ENCODE peak calls at places on chromosomes 1 and 21, in six cellular contexts. R is HCT116, C is HepG2, H is K562, N is neural progenitor cell, J is hepatocyte. D is an unnamed sample.
A peak's percentile ranks its signal among the peaks of the same experiment; 100 is the strongest.

GRCh38 chr1:160432371-160432786 is 32.0 kb downstream of the VANGL2 start:
- DNase-seq in R (no peak), C (no peak), H (no peak), N (no peak), J (no peak), D (no peak)

GRCh38 chr1:46187106-46187869 is 10.9 kb downstream of the POMGNT1 start:
- DNase-seq in R (no peak), C (no peak), H (no peak), N (no peak), J (peak; percentile 47), D (no peak)

GRCh38 chr1:52814465-52814864 is 28.1 kb upstream of the ZYG11A start:
- DNase-seq in R (peak; percentile 8), C (peak; percentile 65), H (no peak), N (no peak), J (peak; percentile 6), D (peak; percentile 15)

GRCh38 chr1:99919221-99919620 is 50.6 kb upstream of the SLC35A3 start:
- DNase-seq in R (no peak), C (no peak), H (no peak), N (no peak), J (no peak), D (no peak)

GRCh38 chr1:184792450-184792969 is 37.9 kb upstream of the EDEM3 start:
- DNase-seq in R (peak; percentile 75), C (peak; percentile 75), H (no peak), N (no peak), J (peak; percentile 57), D (peak; percentile 63)

GRCh38 chr1:1359668-1360468 is 1.5 kb upstream of the MXRA8 start:
- DNase-seq in R (no peak), C (peak; percentile 50), H (no peak), N (no peak), J (peak; percentile 61), D (no peak)

GRCh38 chr1:26820784-26821269 is 5.7 kb upstream of the ZDHHC18 start:
- DNase-seq in R (no peak), C (peak; percentile 52), H (peak; percentile 44), N (no peak), J (no peak), D (no peak)

GRCh38 chr1:113226118-113226517 is 153.1 kb downstream of the LRIG2 start:
- DNase-seq in R (no peak), C (no peak), H (no peak), N (peak; percentile 25), J (no peak), D (no peak)

GRCh38 chr21:43609501-43610340 is 49.6 kb downstream of the HSF2BP start:
- DNase-seq in R (no peak), C (peak; percentile 89), H (no peak), N (no peak), J (peak; percentile 68), D (no peak)

GRCh38 chr1:24702511-24703293 is 42.5 kb upstream of the CLIC4 start:
- DNase-seq in R (no peak), C (peak; percentile 38), H (no peak), N (peak; percentile 9), J (peak; percentile 53), D (peak; percentile 64)

GRCh38 chr1:204407314-204407971 is 4.2 kb downstream of the PPP1R15B start:
- DNase-seq in R (no peak), C (no peak), H (no peak), N (no peak), J (no peak), D (no peak)

GRCh38 chr1:206909167-206909882 is 12.1 kb downstream of the IL24 start:
- DNase-seq in R (no peak), C (no peak), H (peak; percentile 49), N (peak; percentile 71), J (peak; percentile 80), D (no peak)

GRCh38 chr1:232463226-232463625 is 166.7 kb downstream of the SIPA1L2 start:
- DNase-seq in R (no peak), C (no peak), H (no peak), N (no peak), J (no peak), D (no peak)

GRCh38 chr1:41485605-41486004 is 1.1 kb upstream of the EDN2 start:
- DNase-seq in R (no peak), C (no peak), H (peak; percentile 54), N (no peak), J (peak; percentile 68), D (no peak)

GRCh38 chr1:90579212-90579802 is 137.8 kb downstream of the BARHL2 start:
- DNase-seq in R (peak; percentile 43), C (peak; percentile 18), H (peak; percentile 61), N (peak; percentile 59), J (peak; percentile 53), D (no peak)

GRCh38 chr1:197770243-197770642 is 5.0 kb downstream of the DENND1B start:
- DNase-seq in R (no peak), C (no peak), H (no peak), N (no peak), J (no peak), D (no peak)

GRCh38 chr1:244833734-244834595 is 1.5 kb upstream of the COX20 start:
- DNase-seq in R (peak; percentile 80), C (peak; percentile 98), H (peak; percentile 64), N (peak; percentile 65), J (peak; percentile 70), D (no peak)

GRCh38 chr1:165828103-165828558 is 717 bp downstream of the UCK2 start:
- DNase-seq in R (no peak), C (peak; percentile 21), H (peak; percentile 82), N (peak; percentile 65), J (peak; percentile 65), D (no peak)

GRCh38 chr1:17196496-17197180 is 8.3 kb upstream of the PADI1 start:
- DNase-seq in R (no peak), C (no peak), H (no peak), N (no peak), J (no peak), D (no peak)

GRCh38 chr1:22245716-22246115 is 102.8 kb upstream of the WNT4 start:
- DNase-seq in R (no peak), C (no peak), H (no peak), N (peak; percentile 81), J (no peak), D (no peak)

GRCh38 chr1:218517507-218517906 is 172.4 kb downstream of the TGFB2 start:
- DNase-seq in R (no peak), C (no peak), H (no peak), N (no peak), J (no peak), D (no peak)

GRCh38 chr1:1573843-1574720 is 581 bp downstream of the SSU72 start:
- DNase-seq in R (no peak), C (peak; percentile 57), H (peak; percentile 87), N (peak; percentile 91), J (peak; percentile 81), D (no peak)

GRCh38 chr1:27569088-27569459 is 34.9 kb downstream of the AHDC1 start:
- DNase-seq in R (no peak), C (no peak), H (no peak), N (peak; percentile 44), J (no peak), D (no peak)

GRCh38 chr1:106831511-106831910 is 225.0 kb upstream of the PRMT6 start:
- DNase-seq in R (no peak), C (no peak), H (no peak), N (no peak), J (no peak), D (no peak)

GRCh38 chr1:226223157-226223785 is at the start of gene MIXL1:
- DNase-seq in R (no peak), C (peak; percentile 89), H (no peak), N (peak; percentile 37), J (peak; percentile 22), D (no peak)
- H2AFZ ChIP-seq in R (no peak within 1 kb of the TSS), C (no peak within 1 kb of the TSS), H (peak within 1 kb of the TSS; percentile 49), N (peak within 1 kb of the TSS; percentile 99), J (peak within 1 kb of the TSS; percentile 86), D (peak within 1 kb of the TSS; percentile 27)

GRCh38 chr1:11285883-11286734 is 13.1 kb downstream of the UBIAD1 start:
- DNase-seq in R (no peak), C (no peak), H (no peak), N (peak; percentile 23), J (no peak), D (no peak)

GRCh38 chr1:11283148-11283547 is 10.2 kb downstream of the UBIAD1 start:
- DNase-seq in R (no peak), C (no peak), H (no peak), N (no peak), J (no peak), D (no peak)

GRCh38 chr1:11284784-11285183 is 11.8 kb downstream of the UBIAD1 start:
- DNase-seq in R (no peak), C (no peak), H (no peak), N (no peak), J (no peak), D (no peak)

GRCh38 chr1:11289064-11289463 is 16.1 kb downstream of the UBIAD1 start:
- DNase-seq in R (no peak), C (no peak), H (no peak), N (no peak), J (no peak), D (no peak)

DNA sequence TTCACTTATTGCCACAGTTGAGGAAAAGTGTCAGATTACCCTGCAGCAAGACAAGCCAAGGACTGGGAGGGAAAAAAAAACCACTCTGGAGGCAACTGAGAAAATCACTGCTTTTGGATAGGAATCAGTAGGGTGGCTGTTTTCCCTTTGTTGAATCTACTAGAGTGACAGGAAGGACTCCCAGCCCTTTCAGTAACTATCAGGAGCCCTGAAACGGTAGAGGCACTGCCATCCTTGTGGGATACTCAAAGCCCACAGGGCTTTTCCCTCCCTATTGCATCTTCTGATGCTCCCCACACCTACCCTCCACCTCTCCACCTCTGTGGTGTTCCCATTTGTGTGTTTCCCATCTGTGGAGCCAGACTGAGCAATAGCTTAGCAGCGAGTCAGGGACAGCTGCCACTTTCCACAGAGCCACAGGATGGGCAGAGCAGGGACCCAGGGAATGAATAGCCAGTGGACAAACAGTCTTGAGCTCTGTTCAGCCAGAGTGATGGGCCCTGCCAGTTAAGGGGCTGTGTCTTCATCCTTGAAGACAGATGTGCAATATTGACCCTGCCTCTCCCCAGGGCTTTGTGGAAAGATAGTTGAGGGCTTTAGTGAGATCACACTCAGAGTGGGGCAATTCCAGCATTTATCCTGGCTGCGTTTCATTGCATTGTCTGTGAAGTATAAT is 13.9 kb downstream of the UBIAD1 start:
- DNase-seq in R (no peak), C (no peak), H (no peak), N (peak; percentile 88), J (no peak), D (no peak)
- H3K4me2 ChIP-seq in R (no peak overlapping the region), C (no peak overlapping the region), H (no peak overlapping the region), N (peak overlapping the region; percentile 76), J (no peak overlapping the region), D (no peak overlapping the region)

GRCh38 chr1:152159144-152159543 is at the start of gene RPTN:
- DNase-seq in R (no peak), C (no peak), H (no peak), N (no peak), J (no peak), D (no peak)

GRCh38 chr1:152160553-152160952 is 1.5 kb upstream of the RPTN start:
- DNase-seq in R (no peak), C (no peak), H (no peak), N (no peak), J (no peak), D (no peak)

GRCh38 chr1:152165291-152166077 is 6.5 kb upstream of the RPTN start:
- DNase-seq in R (no peak), C (no peak), H (no peak), N (no peak), J (no peak), D (no peak)

GRCh38 chr1:152164542-152165136 is 5.6 kb upstream of the RPTN start:
- DNase-seq in R (no peak), C (no peak), H (no peak), N (no peak), J (no peak), D (no peak)

GRCh38 chr1:152162826-152163463 is 3.9 kb upstream of the RPTN start:
- DNase-seq in R (peak; percentile 34), C (peak; percentile 28), H (no peak), N (no peak), J (no peak), D (no peak)
- TF ChIP-seq CTCF in R (no peak), C (no peak), H (no peak), N (no peak), J (no peak), D (no peak)

GRCh38 chr21:27132270-27132669 is 165.4 kb upstream of the ADAMTS5 start:
- DNase-seq in R (no peak), C (no peak), H (no peak), N (peak; percentile 2), J (no peak), D (no peak)
- H2AFZ ChIP-seq in R (no peak overlapping the region), C (no peak overlapping the region), H (no peak overlapping the region), N (no peak overlapping the region), J (no peak overlapping the region), D (no peak overlapping the region)